ENCODE peak calls at places on chromosome 20, in seven cellular contexts. T is A549, R is ovary, V is spleen, H is uterus, B is breast epithelium, P is lower leg skin. L is an unnamed sample.

GRCh38 chr20:61112515-61112914 is 139.5 kb upstream of the CDH4 start:
- DNase-seq in T (no peak), R (no peak), V (no peak), H (no peak), B (no peak), P (no peak), L (no peak)

GRCh38 chr20:49868538-49868937 is 46.8 kb downstream of the SPATA2 start:
- DNase-seq in T (no peak), R (no peak), V (peak), H (no peak), B (no peak), P (no peak), L (no peak)

GRCh38 chr20:19626896-19627295 is 131.2 kb upstream of the RIN2 start:
- DNase-seq in T (no peak), R (no peak), V (no peak), H (no peak), B (no peak), P (no peak), L (no peak)

GRCh38 chr20:50455656-50456451 is 54.3 kb upstream of the PTPN1 start:
- DNase-seq in T (no peak), R (no peak), V (no peak), H (no peak), B (no peak), P (no peak), L (no peak)

GRCh38 chr20:48606117-48606840 is 221.5 kb downstream of the PREX1 start:
- DNase-seq in T (no peak), R (peak), V (no peak), H (no peak), B (peak), P (no peak), L (no peak)

GRCh38 chr20:32071395-32072167 is 19.5 kb downstream of the HCK start:
- DNase-seq in T (no peak), R (no peak), V (no peak), H (no peak), B (no peak), P (no peak), L (no peak)

GRCh38 chr20:19757487-19757972 is 528 bp upstream of the RIN2 start:
- DNase-seq in T (peak), R (peak), V (peak), H (peak), B (peak), P (peak), L (peak)

GRCh38 chr20:34713194-34713943 is 9.2 kb downstream of the TP53INP2 start:
- DNase-seq in T (peak), R (no peak), V (no peak), H (peak), B (no peak), P (no peak), L (peak)

GRCh38 chr20:8542115-8542486 is 410.0 kb downstream of the PLCB1 start:
- DNase-seq in T (no peak), R (no peak), V (no peak), H (no peak), B (no peak), P (no peak), L (no peak)

GRCh38 chr20:8547035-8547649 is 415.1 kb downstream of the PLCB1 start:
- DNase-seq in T (no peak), R (no peak), V (no peak), H (no peak), B (no peak), P (no peak), L (no peak)

GRCh38 chr20:9359561-9360308 is 154.7 kb upstream of the LAMP5 start:
- DNase-seq in T (peak), R (no peak), V (no peak), H (peak), B (no peak), P (peak), L (no peak)

GRCh38 chr20:1127840-1128239 is 9.4 kb downstream of the PSMF1 start:
- DNase-seq in T (no peak), R (no peak), V (no peak), H (no peak), B (no peak), P (no peak), L (no peak)

GRCh38 chr20:2771631-2772080 is 28.8 kb downstream of the CPXM1 start:
- DNase-seq in T (no peak), R (no peak), V (no peak), H (no peak), B (no peak), P (no peak), L (no peak)

GRCh38 chr20:38806855-38807655 is 1.6 kb downstream of the PPP1R16B start:
- DNase-seq in T (no peak), R (no peak), V (peak), H (no peak), B (no peak), P (no peak), L (no peak)

GRCh38 chr20:19935842-19936241 is 81.3 kb upstream of the NAA20 start:
- DNase-seq in T (no peak), R (no peak), V (no peak), H (no peak), B (peak), P (peak), L (no peak)

GRCh38 chr20:5621305-5621704 is 128.9 kb upstream of the SHLD1 start:
- DNase-seq in T (no peak), R (no peak), V (no peak), H (no peak), B (peak), P (peak), L (no peak)

GRCh38 chr20:5919634-5920544 is 30.4 kb downstream of the TRMT6 start:
- DNase-seq in T (no peak), R (no peak), V (no peak), H (no peak), B (no peak), P (no peak), L (no peak)

GRCh38 chr20:36043447-36043846 is 75.1 kb downstream of the CNBD2 start:
- DNase-seq in T (no peak), R (no peak), V (no peak), H (no peak), B (no peak), P (no peak), L (no peak)

GRCh38 chr20:36043892-36044515 is 75.6 kb downstream of the CNBD2 start:
- DNase-seq in T (no peak), R (no peak), V (no peak), H (no peak), B (no peak), P (no peak), L (no peak)

GRCh38 chr20:36050436-36051317 is 82.3 kb downstream of the CNBD2 start:
- DNase-seq in T (peak), R (peak), V (peak), H (peak), B (peak), P (peak), L (peak)

GRCh38 chr20:36040571-36040970 is 72.2 kb downstream of the CNBD2 start:
- DNase-seq in T (no peak), R (no peak), V (no peak), H (no peak), B (no peak), P (no peak), L (no peak)

GRCh38 chr20:36045373-36045714 is 77.0 kb downstream of the CNBD2 start:
- DNase-seq in T (no peak), R (no peak), V (no peak), H (no peak), B (no peak), P (no peak), L (no peak)
- TF ChIP-seq POLR2A in T (no peak), R (no peak), V (no peak), H (no peak), B (no peak), P (no peak), L (no peak)

DNA sequence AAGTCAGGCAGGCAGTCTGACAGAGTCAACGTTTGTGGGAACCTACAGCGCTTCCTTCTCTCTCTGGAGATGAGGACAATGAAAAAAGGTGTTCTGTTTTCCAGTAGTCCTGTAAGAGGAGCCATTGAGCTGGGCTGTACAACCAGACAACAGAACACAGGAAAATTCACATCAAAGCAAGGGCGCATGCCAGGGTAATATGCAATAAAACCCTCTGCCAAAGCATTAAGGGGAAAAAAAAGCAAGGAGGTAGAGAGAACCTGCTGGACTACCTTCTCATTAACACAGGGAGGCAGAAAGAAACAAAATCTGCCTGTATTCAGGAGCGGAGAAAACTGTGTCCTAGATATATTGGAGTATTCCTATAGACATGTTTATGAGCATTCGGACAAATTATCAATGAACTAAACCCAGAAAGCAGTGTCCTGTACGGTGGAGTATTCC is 1.3 kb downstream of the RNF24 start:
- DNase-seq in T (peak), R (no peak), V (no peak), H (peak), B (no peak), P (peak), L (no peak)
- TF ChIP-seq POLR2A in T (no peak), R (no peak), V (no peak), H (peak), B (no peak), P (no peak), L (no peak)

DNA sequence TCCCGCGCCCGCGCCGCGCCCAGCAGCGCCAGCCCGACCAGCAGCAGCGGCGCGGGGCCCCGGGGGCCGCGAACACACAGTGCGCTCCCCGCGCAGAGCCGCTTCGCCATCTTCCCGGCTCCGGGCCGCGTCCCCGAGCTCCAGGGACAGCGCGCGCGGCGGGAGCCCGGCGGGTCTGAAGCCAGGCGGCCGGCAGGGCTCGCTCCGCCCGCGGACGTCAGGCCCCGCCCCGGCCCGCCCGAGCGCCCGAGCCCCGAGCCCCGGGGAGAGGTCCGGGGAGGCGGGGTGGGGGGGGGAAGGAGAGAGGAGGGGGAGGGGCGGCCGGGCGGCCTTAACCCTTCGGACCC is at the start of gene LAMA5:
- DNase-seq in T (no peak), R (no peak), V (no peak), H (no peak), B (no peak), P (no peak), L (no peak)
- TF ChIP-seq POLR2A in T (peak), R (no peak), V (no peak), H (peak), B (no peak), P (no peak), L (peak)

DNA sequence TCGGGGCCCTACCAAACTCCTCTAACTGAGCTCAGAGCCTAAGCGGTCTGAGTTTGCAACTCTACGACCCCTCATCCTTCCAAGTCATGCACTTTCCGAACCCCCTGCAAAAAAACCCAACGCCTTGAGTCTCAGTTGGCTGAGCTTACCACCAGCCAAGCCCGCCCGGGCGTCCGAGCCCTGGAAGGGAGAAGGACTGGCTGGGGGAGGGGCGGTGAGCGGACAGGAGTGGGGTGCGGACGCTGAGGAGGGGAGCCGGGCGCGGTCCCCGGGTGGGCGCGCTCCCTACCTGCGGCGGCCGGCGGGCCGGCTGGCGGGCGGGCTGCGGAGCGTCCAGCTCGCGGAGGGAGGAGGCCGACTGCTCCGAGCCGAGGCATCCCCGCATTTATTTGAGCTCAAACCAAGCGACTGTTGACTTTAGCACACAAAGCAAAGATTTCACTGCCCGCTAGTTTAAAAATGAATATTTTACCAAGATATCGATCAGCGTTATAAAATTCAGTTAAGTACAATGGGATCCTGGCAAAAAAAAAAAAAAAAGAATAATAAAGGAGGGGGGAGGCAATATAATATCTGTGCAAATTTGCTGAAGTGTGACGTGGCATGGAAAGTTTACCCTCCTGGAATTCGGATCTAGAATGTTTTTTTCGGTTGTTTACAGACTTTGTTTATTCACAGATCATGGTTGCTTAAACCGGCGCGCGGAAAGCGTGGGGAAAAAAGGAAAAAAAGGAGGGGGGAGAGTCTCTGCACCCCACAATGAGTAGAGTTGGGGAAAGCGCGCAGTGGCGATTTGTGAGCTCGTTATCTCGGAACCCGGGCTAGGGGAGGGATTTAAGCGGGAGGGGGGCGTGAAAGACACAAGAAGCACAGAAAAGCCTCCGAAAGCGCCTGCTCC is 5.9 kb downstream of the FOXA2 start:
- DNase-seq in T (no peak), R (no peak), V (no peak), H (no peak), B (no peak), P (no peak), L (no peak)
- TF ChIP-seq POLR2A in T (no peak), R (no peak), V (no peak), H (no peak), B (no peak), P (no peak), L (no peak)

GRCh38 chr20:7274870-7275269 is 507.4 kb downstream of the BMP2 start:
- DNase-seq in T (no peak), R (no peak), V (no peak), H (no peak), B (no peak), P (no peak), L (no peak)

GRCh38 chr20:7269452-7269851 is 502.0 kb downstream of the BMP2 start:
- DNase-seq in T (no peak), R (no peak), V (no peak), H (no peak), B (no peak), P (no peak), L (no peak)

GRCh38 chr20:7275628-7276237 is 508.2 kb downstream of the BMP2 start:
- DNase-seq in T (no peak), R (no peak), V (no peak), H (no peak), B (no peak), P (no peak), L (no peak)

GRCh38 chr20:7272512-7272911 is 505.0 kb downstream of the BMP2 start:
- DNase-seq in T (no peak), R (no peak), V (no peak), H (no peak), B (no peak), P (no peak), L (no peak)
- TF ChIP-seq POLR2A in T (no peak), R (no peak), V (no peak), H (no peak), B (no peak), P (no peak), L (no peak)